ENCODE peak calls at places on chromosomes 7 and 10, in ten cellular contexts. H is fibroblast of villous mesenchyme, D is mammary epithelial cell, C is coronary artery, I is colonic mucosa, Y is HFF-Myc, X is lower leg skin, Z is body of pancreas, G is AG04450, O is transverse colon. S is an unnamed sample.

GRCh38 chr7:81500631-81501030 is 269.2 kb downstream of the HGF start:
- DNase-seq in H (no peak), D (no peak), C (no peak), I (no peak), Y (no peak), X (no peak), Z (no peak), G (no peak), O (no peak), S (no peak)

GRCh38 chr10:127563718-127564553 is 14.8 kb downstream of the NPS start:
- DNase-seq in H (no peak), D (peak), C (no peak), I (peak), Y (no peak), X (no peak), Z (peak), G (no peak), O (peak), S (peak)

GRCh38 chr7:130334274-130334673 is 10.3 kb upstream of the CPA5 start:
- DNase-seq in H (peak), D (no peak), C (no peak), I (no peak), Y (no peak), X (peak), Z (no peak), G (no peak), O (no peak), S (peak)

GRCh38 chr10:121436630-121437311 is 161.5 kb downstream of the FGFR2 start:
- DNase-seq in H (no peak), D (no peak), C (no peak), I (no peak), Y (no peak), X (no peak), Z (no peak), G (no peak), O (no peak), S (no peak)

GRCh38 chr10:17290226-17290625 is 62.2 kb downstream of the VIM start:
- DNase-seq in H (peak), D (peak), C (no peak), I (no peak), Y (no peak), X (no peak), Z (no peak), G (no peak), O (no peak), S (peak)

GRCh38 chr10:110524864-110525242 is 27.1 kb downstream of the DUSP5 start:
- DNase-seq in H (no peak), D (no peak), C (peak), I (no peak), Y (no peak), X (no peak), Z (no peak), G (no peak), O (no peak), S (peak)

GRCh38 chr10:130985158-130985753 is 326.3 kb downstream of the TCERG1L start:
- DNase-seq in H (no peak), D (no peak), C (no peak), I (no peak), Y (no peak), X (peak), Z (no peak), G (no peak), O (no peak), S (no peak)

GRCh38 chr10:6185039-6185716 is 17.6 kb upstream of the PFKFB3 start:
- DNase-seq in H (peak), D (no peak), C (no peak), I (no peak), Y (no peak), X (no peak), Z (no peak), G (no peak), O (no peak), S (no peak)

GRCh38 chr7:40506158-40506557 is 371.4 kb downstream of the SUGCT start:
- DNase-seq in H (no peak), D (no peak), C (no peak), I (no peak), Y (no peak), X (no peak), Z (no peak), G (no peak), O (no peak), S (no peak)

GRCh38 chr7:40502359-40502758 is 367.6 kb downstream of the SUGCT start:
- DNase-seq in H (no peak), D (no peak), C (no peak), I (no peak), Y (no peak), X (no peak), Z (no peak), G (no peak), O (no peak), S (no peak)

GRCh38 chr7:40509301-40509700 is 374.5 kb downstream of the SUGCT start:
- DNase-seq in H (no peak), D (no peak), C (no peak), I (no peak), Y (no peak), X (no peak), Z (no peak), G (no peak), O (no peak), S (no peak)

GRCh38 chr7:40507166-40507565 is 372.4 kb downstream of the SUGCT start:
- DNase-seq in H (no peak), D (peak), C (no peak), I (no peak), Y (no peak), X (no peak), Z (no peak), G (no peak), O (no peak), S (peak)
- TF ChIP-seq CTCF in H (peak), D (peak), C (no peak), I (peak), Y (no peak), X (no peak), Z (no peak), G (no peak), O (no peak), S (peak)

DNA sequence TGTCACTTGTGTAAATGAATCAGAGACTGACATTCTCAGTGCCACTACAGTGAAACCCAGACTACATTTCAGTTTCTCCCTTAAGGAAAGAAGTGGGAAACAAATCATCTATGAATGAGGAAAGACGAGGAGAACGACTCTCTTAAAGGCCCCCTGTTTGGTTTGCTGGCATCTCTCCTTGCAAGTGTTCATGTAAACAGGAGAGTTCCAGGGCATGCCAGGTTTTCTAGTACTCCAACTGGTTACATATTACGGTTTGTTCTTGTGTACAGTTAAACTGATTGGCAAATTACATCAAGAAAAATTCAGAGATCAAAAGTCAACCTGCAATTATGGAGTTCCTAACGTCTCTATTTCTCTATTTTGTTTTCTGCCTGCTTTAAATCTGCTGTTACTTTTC is 654.7 kb downstream of the SH2D4B start:
- DNase-seq in H (no peak), D (no peak), C (no peak), I (no peak), Y (no peak), X (no peak), Z (no peak), G (no peak), O (no peak), S (no peak)
- H3K4me3 ChIP-seq in H (no peak), D (no peak), C (no peak), I (no peak), Y (no peak), X (no peak), Z (no peak), G (no peak), O (no peak), S (no peak)

GRCh38 chr10:59965899-59966650 is 59.7 kb upstream of the CCDC6 start:
- DNase-seq in H (no peak), D (no peak), C (no peak), I (no peak), Y (no peak), X (no peak), Z (no peak), G (no peak), O (no peak), S (no peak)
- TF ChIP-seq CTCF in H (no peak), D (no peak), C (no peak), I (no peak), Y (no peak), X (no peak), Z (no peak), G (no peak), O (no peak), S (no peak)

GRCh38 chr7:73841689-73842247 is 548 bp downstream of the METTL27 start:
- DNase-seq in H (no peak), D (no peak), C (no peak), I (no peak), Y (no peak), X (no peak), Z (no peak), G (no peak), O (peak), S (peak)
- H3K4me3 ChIP-seq in H (peak), D (peak), C (peak), I (peak), Y (peak), X (peak), Z (no peak), G (peak), O (peak), S (peak)

DNA sequence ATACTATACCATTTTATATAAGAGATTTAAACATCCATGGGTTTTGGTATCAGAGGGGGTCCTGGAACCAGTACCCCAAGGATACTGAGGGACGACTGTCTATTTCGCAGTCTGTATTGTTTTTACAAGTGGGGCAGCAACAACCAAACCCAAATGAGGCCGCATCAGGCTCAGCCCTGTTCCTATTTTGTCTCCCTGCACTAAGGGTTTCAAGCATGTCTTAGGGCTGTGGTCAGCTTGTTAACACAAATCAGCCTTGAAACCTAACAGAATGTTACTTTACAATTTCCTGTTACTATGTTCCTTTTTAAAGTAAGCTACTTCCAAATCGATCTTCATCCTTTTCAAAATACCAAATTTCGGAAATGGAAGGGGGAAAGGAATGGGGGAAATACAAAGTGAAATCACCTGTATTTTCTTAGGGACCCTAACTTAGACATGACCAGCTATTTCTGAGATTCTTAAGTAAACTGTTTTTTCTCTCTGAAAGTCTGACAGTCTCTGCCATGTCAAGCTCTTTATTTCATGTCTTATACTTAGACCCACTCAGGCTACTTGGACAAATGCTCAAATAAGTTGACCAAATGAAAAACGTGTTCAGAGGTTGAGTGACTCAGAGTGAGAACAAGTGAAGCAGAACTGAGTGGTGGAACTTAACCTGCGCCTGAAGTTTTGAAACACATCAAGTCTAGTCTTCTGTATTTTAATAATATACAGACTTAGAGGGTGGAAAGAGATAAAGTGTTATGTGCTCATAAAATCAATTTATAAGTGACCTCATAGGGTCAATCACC is 75.8 kb downstream of the C1GALT1 start:
- DNase-seq in H (no peak), D (no peak), C (no peak), I (no peak), Y (no peak), X (no peak), Z (no peak), G (no peak), O (peak), S (no peak)
- TF ChIP-seq CTCF in H (no peak), D (no peak), C (no peak), I (no peak), Y (no peak), X (no peak), Z (no peak), G (no peak), O (no peak), S (no peak)

GRCh38 chr10:97800474-97800873 is 28.7 kb upstream of the SFRP5 start:
- DNase-seq in H (no peak), D (no peak), C (no peak), I (no peak), Y (no peak), X (no peak), Z (no peak), G (no peak), O (no peak), S (no peak)
- H3K4me3 ChIP-seq in H (no peak), D (no peak), C (no peak), I (no peak), Y (no peak), X (no peak), Z (no peak), G (no peak), O (no peak), S (no peak)

GRCh38 chr10:118264838-118265470 is 77.2 kb downstream of the FAM204A start:
- DNase-seq in H (peak), D (no peak), C (no peak), I (no peak), Y (no peak), X (no peak), Z (no peak), G (no peak), O (no peak), S (peak)
- TF ChIP-seq CTCF in H (no peak), D (no peak), C (no peak), I (no peak), Y (no peak), X (no peak), Z (no peak), G (no peak), O (no peak), S (peak)

DNA sequence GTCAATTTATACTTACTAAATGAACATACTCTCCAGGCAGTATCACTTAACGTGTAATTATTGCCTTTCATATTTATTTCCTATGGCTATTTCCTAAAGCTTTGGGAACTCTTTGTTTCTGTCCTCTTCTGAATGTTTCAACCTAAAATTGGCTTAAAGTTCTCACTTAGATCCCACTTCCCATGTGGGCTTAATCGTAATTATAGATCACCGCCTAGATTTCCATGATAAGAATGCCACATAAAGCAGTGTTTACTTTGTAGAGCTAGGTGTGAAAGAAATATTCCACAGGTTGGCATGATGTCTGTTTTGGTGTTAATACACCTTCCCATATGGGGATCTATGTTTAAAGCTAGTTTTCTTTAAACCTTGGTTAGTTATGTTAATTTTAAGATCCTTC is 1.5 kb downstream of the HDAC9 start:
- DNase-seq in H (no peak), D (no peak), C (no peak), I (no peak), Y (no peak), X (no peak), Z (no peak), G (no peak), O (no peak), S (no peak)
- H3K4me3 ChIP-seq in H (no peak), D (no peak), C (peak), I (no peak), Y (no peak), X (no peak), Z (no peak), G (no peak), O (no peak), S (no peak)

S was measured in fibroblast of mammary gland.